ENCODE peak calls at places on chromosomes 4 and X, in eight cellular contexts. A, D, L, I, R, B, F and J are unnamed samples.
A peak's percentile ranks its signal among the peaks of the same experiment; 100 is the strongest.

GRCh38 chrX:69000857-69001256 is 164.4 kb downstream of the PJA1 start:
- DNase-seq in A (no peak), D (no peak), L (no peak), I (no peak), R (no peak), B (no peak), F (no peak), J (no peak)

GRCh38 chrX:153400146-153401132 is 711 bp downstream of the PNMA6E start:
- DNase-seq in A (peak; percentile 72), D (peak; percentile 72), L (no peak), I (peak; percentile 83), R (peak; percentile 53), B (peak; percentile 18), F (no peak), J (peak; percentile 82)

GRCh38 chr4:161856711-161857326 is 307.0 kb downstream of the FSTL5 start:
- DNase-seq in A (no peak), D (no peak), L (no peak), I (no peak), R (no peak), B (no peak), F (no peak), J (no peak)

GRCh38 chrX:10634681-10635161 is 14.3 kb upstream of the MID1 start:
- DNase-seq in A (peak; percentile 85), D (no peak), L (peak; percentile 94), I (no peak), R (no peak), B (no peak), F (no peak), J (no peak)

GRCh38 chr4:1368421-1369090 is 21.5 kb downstream of the UVSSA start:
- DNase-seq in A (no peak), D (no peak), L (no peak), I (no peak), R (peak; percentile 5), B (peak; percentile 26), F (no peak), J (no peak)

GRCh38 chr4:142098900-142099299 is 462.5 kb downstream of the IL15 start:
- DNase-seq in A (no peak), D (no peak), L (no peak), I (no peak), R (no peak), B (no peak), F (no peak), J (no peak)

GRCh38 chr4:83618431-83618830 is 82.5 kb downstream of the GPAT3 start:
- DNase-seq in A (peak; percentile 57), D (no peak), L (peak; percentile 85), I (no peak), R (peak; percentile 72), B (peak; percentile 80), F (no peak), J (peak; percentile 25)

GRCh38 chr4:53640576-53641459 is 49.5 kb upstream of the LNX1 start:
- DNase-seq in A (no peak), D (no peak), L (no peak), I (no peak), R (no peak), B (peak; percentile 69), F (no peak), J (no peak)

GRCh38 chrX:40087574-40088298 is 10.0 kb downstream of the BCOR start:
- DNase-seq in A (no peak), D (no peak), L (peak; percentile 79), I (no peak), R (no peak), B (no peak), F (no peak), J (no peak)

GRCh38 chrX:152632445-152633097 is 5.1 kb upstream of the GABRQ start:
- DNase-seq in A (peak; percentile 26), D (no peak), L (peak; percentile 24), I (no peak), R (peak; percentile 61), B (peak; percentile 78), F (peak; percentile 78), J (no peak)

GRCh38 chr4:2141022-2141761 is 82.1 kb downstream of the NAT8L start:
- DNase-seq in A (no peak), D (no peak), L (no peak), I (no peak), R (no peak), B (no peak), F (no peak), J (no peak)

GRCh38 chr4:173246719-173247118 is 78.1 kb downstream of the GALNT7 start:
- DNase-seq in A (no peak), D (no peak), L (no peak), I (no peak), R (no peak), B (no peak), F (no peak), J (no peak)

GRCh38 chrX:48956728-48957414 is 536 bp downstream of the OTUD5 start:
- DNase-seq in A (no peak), D (no peak), L (no peak), I (no peak), R (peak; percentile 40), B (peak; percentile 20), F (no peak), J (no peak)

GRCh38 chrX:48957477-48957826 is at the start of gene OTUD5:
- DNase-seq in A (no peak), D (peak; percentile 75), L (no peak), I (peak; percentile 68), R (peak; percentile 61), B (peak; percentile 70), F (no peak), J (no peak)

GRCh38 chrX:48960291-48960690 is 2.9 kb upstream of the OTUD5 start:
- DNase-seq in A (no peak), D (no peak), L (no peak), I (no peak), R (no peak), B (no peak), F (peak; percentile 37), J (no peak)

GRCh38 chrX:48957827-48958634 is 624 bp upstream of the OTUD5 start:
- DNase-seq in A (peak; percentile 99), D (peak; percentile 83), L (peak; percentile 98), I (peak; percentile 74), R (peak; percentile 97), B (peak; percentile 96), F (peak; percentile 89), J (peak; percentile 68)

GRCh38 chrX:48958635-48959094 is 1.3 kb upstream of the OTUD5 start:
- DNase-seq in A (peak; percentile 35), D (no peak), L (peak; percentile 66), I (no peak), R (peak; percentile 63), B (peak; percentile 48), F (no peak), J (no peak)
- TF ChIP-seq POLR2A in A (no peak), D (no peak), L (no peak), I (no peak), R (peak; percentile 50), B (no peak), F (no peak), J (no peak)

GRCh38 chr4:176668324-176668723 is 124.4 kb downstream of the VEGFC start:
- DNase-seq in A (no peak), D (no peak), L (no peak), I (no peak), R (no peak), B (no peak), F (no peak), J (no peak)
- TF ChIP-seq POLR2A in A (no peak), D (no peak), L (no peak), I (no peak), R (no peak), B (no peak), F (no peak), J (no peak)

GRCh38 chr4:185232370-185232769 is 23.0 kb downstream of the SNX25 start:
- DNase-seq in A (no peak), D (no peak), L (peak; percentile 57), I (no peak), R (no peak), B (no peak), F (no peak), J (no peak)
- TF ChIP-seq POLR2A in A (no peak), D (no peak), L (no peak), I (no peak), R (no peak), B (no peak), F (no peak), J (no peak)

GRCh38 chr4:37697566-37697965 is 11.4 kb upstream of the RELL1 start:
- DNase-seq in A (no peak), D (no peak), L (no peak), I (no peak), R (no peak), B (no peak), F (no peak), J (no peak)

GRCh38 chr4:37699874-37700481 is 13.8 kb upstream of the RELL1 start:
- DNase-seq in A (no peak), D (no peak), L (no peak), I (no peak), R (no peak), B (no peak), F (no peak), J (no peak)
- TF ChIP-seq POLR2A in A (no peak), D (no peak), L (no peak), I (no peak), R (no peak), B (no peak), F (no peak), J (no peak)

GRCh38 chrX:49190783-49191032 is 4.5 kb upstream of the PRICKLE3 start:
- DNase-seq in A (no peak), D (no peak), L (no peak), I (no peak), R (no peak), B (no peak), F (no peak), J (no peak)
- TF ChIP-seq POLR2A in A (peak; percentile 44), D (no peak), L (no peak), I (no peak), R (peak; percentile 3), B (no peak), F (no peak), J (peak; percentile 46)